ENCODE peak calls at places on chromosomes 1 and 21, in ten cellular contexts. One of them, this sample, is unnamed.

GRCh38 chr21:45846373-45847160 is 135.0 kb upstream of the COL6A1 start:
- DNase-seq in IMR-90: peak
- DNase-seq in uterus: peak
- DNase-seq in ovary: no peak
- DNase-seq in adrenal gland: peak
- DNase-seq in A549: no peak
- DNase-seq in NB4: no peak
- DNase-seq in heart left ventricle: no peak
- DNase-seq in GM12892: no peak
- DNase-seq in GM12891: no peak
- DNase-seq in this sample: no peak

GRCh38 chr1:48572134-48572533 is 100.1 kb upstream of the SPATA6 start:
- DNase-seq in IMR-90: no peak
- DNase-seq in uterus: no peak
- DNase-seq in ovary: no peak
- DNase-seq in adrenal gland: no peak
- DNase-seq in A549: no peak
- DNase-seq in NB4: no peak
- DNase-seq in heart left ventricle: no peak
- DNase-seq in GM12892: no peak
- DNase-seq in GM12891: no peak
- DNase-seq in this sample: no peak

GRCh38 chr1:210342986-210343780 is 14.5 kb downstream of the HHAT start:
- DNase-seq in IMR-90: no peak
- DNase-seq in uterus: no peak
- DNase-seq in ovary: no peak
- DNase-seq in adrenal gland: no peak
- DNase-seq in A549: no peak
- DNase-seq in NB4: peak
- DNase-seq in heart left ventricle: no peak
- DNase-seq in GM12892: no peak
- DNase-seq in GM12891: no peak
- DNase-seq in this sample: peak

GRCh38 chr1:93442276-93442675 is 5.6 kb upstream of the FNBP1L start:
- DNase-seq in IMR-90: no peak
- DNase-seq in uterus: no peak
- DNase-seq in ovary: no peak
- DNase-seq in adrenal gland: no peak
- DNase-seq in A549: no peak
- DNase-seq in NB4: no peak
- DNase-seq in heart left ventricle: no peak
- DNase-seq in GM12892: no peak
- DNase-seq in GM12891: no peak
- DNase-seq in this sample: no peak

GRCh38 chr1:7432102-7432895 is 338.8 kb upstream of the VAMP3 start:
- DNase-seq in IMR-90: no peak
- DNase-seq in uterus: no peak
- DNase-seq in ovary: no peak
- DNase-seq in adrenal gland: peak
- DNase-seq in A549: no peak
- DNase-seq in NB4: no peak
- DNase-seq in heart left ventricle: no peak
- DNase-seq in GM12892: no peak
- DNase-seq in GM12891: no peak
- DNase-seq in this sample: no peak

GRCh38 chr1:31786366-31787060 is 22.4 kb upstream of the ADGRB2 start:
- DNase-seq in IMR-90: no peak
- DNase-seq in uterus: no peak
- DNase-seq in ovary: peak
- DNase-seq in adrenal gland: peak
- DNase-seq in A549: no peak
- DNase-seq in NB4: no peak
- DNase-seq in heart left ventricle: no peak
- DNase-seq in GM12892: no peak
- DNase-seq in GM12891: no peak
- DNase-seq in this sample: no peak

GRCh38 chr1:205775717-205776056 is 405 bp upstream of the RAB29 start:
- DNase-seq in IMR-90: peak
- DNase-seq in uterus: no peak
- DNase-seq in ovary: no peak
- DNase-seq in adrenal gland: no peak
- DNase-seq in A549: no peak
- DNase-seq in NB4: peak
- DNase-seq in heart left ventricle: no peak
- DNase-seq in GM12892: no peak
- DNase-seq in GM12891: no peak
- DNase-seq in this sample: no peak

GRCh38 chr1:205547932-205548827 is 43.7 kb downstream of the CDK18 start:
- DNase-seq in IMR-90: no peak
- DNase-seq in uterus: no peak
- DNase-seq in ovary: no peak
- DNase-seq in adrenal gland: no peak
- DNase-seq in A549: no peak
- DNase-seq in NB4: no peak
- DNase-seq in heart left ventricle: no peak
- DNase-seq in GM12892: no peak
- DNase-seq in GM12891: no peak
- DNase-seq in this sample: no peak

GRCh38 chr1:37734629-37735591 is 30.0 kb downstream of the EPHA10 start:
- DNase-seq in IMR-90: no peak
- DNase-seq in uterus: no peak
- DNase-seq in ovary: no peak
- DNase-seq in adrenal gland: no peak
- DNase-seq in A549: no peak
- DNase-seq in NB4: no peak
- DNase-seq in heart left ventricle: no peak
- DNase-seq in GM12892: no peak
- DNase-seq in GM12891: no peak
- DNase-seq in this sample: no peak

GRCh38 chr1:193062698-193063463 is 3.5 kb downstream of the RO60 start:
- DNase-seq in IMR-90: no peak
- DNase-seq in uterus: no peak
- DNase-seq in ovary: no peak
- DNase-seq in adrenal gland: no peak
- DNase-seq in A549: no peak
- DNase-seq in NB4: no peak
- DNase-seq in heart left ventricle: no peak
- DNase-seq in GM12892: no peak
- DNase-seq in GM12891: no peak
- DNase-seq in this sample: no peak

GRCh38 chr1:3498986-3499385 is 44.5 kb downstream of the ARHGEF16 start:
- DNase-seq in IMR-90: no peak
- DNase-seq in uterus: no peak
- DNase-seq in ovary: no peak
- DNase-seq in adrenal gland: no peak
- DNase-seq in A549: no peak
- DNase-seq in NB4: no peak
- DNase-seq in heart left ventricle: no peak
- DNase-seq in GM12892: no peak
- DNase-seq in GM12891: no peak
- DNase-seq in this sample: no peak

GRCh38 chr1:87867631-87868030 is 539.0 kb downstream of the LMO4 start:
- DNase-seq in IMR-90: peak
- DNase-seq in uterus: no peak
- DNase-seq in ovary: no peak
- DNase-seq in adrenal gland: no peak
- DNase-seq in A549: no peak
- DNase-seq in NB4: no peak
- DNase-seq in heart left ventricle: no peak
- DNase-seq in GM12892: no peak
- DNase-seq in GM12891: no peak
- DNase-seq in this sample: no peak

DNA sequence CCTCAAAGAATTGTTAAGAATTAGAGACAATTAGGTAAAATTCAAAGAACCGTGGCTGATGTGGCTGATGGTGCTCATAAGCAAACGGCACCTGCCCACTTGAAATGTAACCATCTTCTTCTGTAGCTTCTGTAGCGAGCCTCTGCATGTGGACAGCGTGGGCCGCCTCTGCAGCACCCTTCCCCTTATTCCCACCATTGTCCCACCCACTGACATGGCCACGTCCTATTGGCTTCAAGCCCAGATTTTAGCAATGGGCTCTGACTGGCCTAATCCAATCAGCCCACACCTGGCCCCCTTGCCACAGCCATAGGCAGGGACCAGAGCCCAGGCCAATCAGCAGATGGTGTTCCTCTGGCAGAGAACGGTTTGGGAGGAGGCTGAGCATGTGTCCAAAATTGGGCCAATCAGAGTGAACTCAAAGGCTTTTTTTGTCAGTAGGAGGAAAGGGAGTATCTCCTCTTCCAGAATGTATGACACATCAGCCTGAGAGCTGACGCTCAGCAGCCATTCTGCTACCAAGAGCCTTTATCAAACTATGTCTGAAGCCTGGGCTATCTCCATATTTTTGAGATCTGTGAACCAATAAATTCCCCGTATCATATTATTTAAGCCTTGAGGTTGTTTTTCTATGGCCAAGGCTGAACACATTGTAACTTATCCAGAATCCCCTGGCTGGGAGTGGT is 518.5 kb downstream of the SMYD3 start:
- DNase-seq in IMR-90: no peak
- DNase-seq in uterus: no peak
- DNase-seq in ovary: no peak
- DNase-seq in adrenal gland: no peak
- DNase-seq in A549: no peak
- DNase-seq in NB4: no peak
- DNase-seq in heart left ventricle: no peak
- DNase-seq in GM12892: no peak
- DNase-seq in GM12891: no peak
- DNase-seq in this sample: no peak
- TF ChIP-seq POLR2A in IMR-90: no peak
- TF ChIP-seq POLR2A in uterus: no peak
- TF ChIP-seq POLR2A in ovary: no peak
- TF ChIP-seq POLR2A in adrenal gland: no peak
- TF ChIP-seq POLR2A in A549: no peak
- TF ChIP-seq POLR2A in NB4: no peak
- TF ChIP-seq POLR2A in heart left ventricle: no peak
- TF ChIP-seq POLR2A in GM12892: no peak
- TF ChIP-seq POLR2A in GM12891: no peak
- TF ChIP-seq POLR2A in this sample: no peak

DNA sequence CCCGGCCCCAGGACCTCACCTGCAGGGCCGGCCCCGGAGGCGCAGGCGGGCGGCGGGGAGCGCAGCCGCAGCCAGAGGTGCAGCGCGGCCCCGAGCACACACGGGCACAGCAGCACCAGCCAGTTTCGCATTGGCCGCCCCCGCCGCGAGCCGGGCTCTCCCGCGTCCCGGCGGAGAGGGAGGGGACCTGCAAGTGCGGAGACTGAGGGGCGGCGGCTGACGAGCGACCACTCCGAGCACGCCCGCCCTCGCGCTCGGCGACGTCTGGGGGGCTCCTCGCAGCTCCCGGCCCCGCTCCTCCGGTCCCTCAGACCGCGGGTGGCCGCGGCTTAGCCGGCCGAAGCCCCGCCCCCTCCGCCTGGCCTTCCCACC is at the start of gene B3GALNT2:
- DNase-seq in IMR-90: no peak
- DNase-seq in uterus: no peak
- DNase-seq in ovary: no peak
- DNase-seq in adrenal gland: no peak
- DNase-seq in A549: peak
- DNase-seq in NB4: no peak
- DNase-seq in heart left ventricle: no peak
- DNase-seq in GM12892: no peak
- DNase-seq in GM12891: no peak
- DNase-seq in this sample: no peak
- TF ChIP-seq POLR2A in IMR-90: no peak
- TF ChIP-seq POLR2A in uterus: peak
- TF ChIP-seq POLR2A in ovary: peak
- TF ChIP-seq POLR2A in adrenal gland: peak
- TF ChIP-seq POLR2A in A549: peak
- TF ChIP-seq POLR2A in NB4: peak
- TF ChIP-seq POLR2A in heart left ventricle: peak
- TF ChIP-seq POLR2A in GM12892: no peak
- TF ChIP-seq POLR2A in GM12891: no peak
- TF ChIP-seq POLR2A in this sample: peak

DNA sequence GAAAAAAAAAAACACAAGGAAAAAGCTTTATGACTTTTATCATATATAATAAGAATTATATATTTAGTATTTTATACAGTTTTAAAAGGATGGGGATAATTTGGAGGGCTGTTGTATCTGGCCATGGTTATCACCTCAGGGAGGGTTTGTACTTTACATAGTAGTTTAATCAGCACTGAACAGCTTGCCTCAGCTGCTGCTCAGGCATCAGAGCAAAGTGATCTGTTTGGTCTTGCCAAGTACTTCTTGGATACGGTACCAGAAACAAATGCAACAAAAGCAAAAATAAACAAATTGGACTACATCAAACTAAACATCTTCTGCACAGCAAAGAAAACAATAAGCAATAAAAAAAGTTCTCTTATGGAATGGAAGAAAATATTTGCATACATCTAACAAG is 2.6 kb upstream of the SPTA1 start:
- DNase-seq in IMR-90: no peak
- DNase-seq in uterus: no peak
- DNase-seq in ovary: no peak
- DNase-seq in adrenal gland: no peak
- DNase-seq in A549: no peak
- DNase-seq in NB4: no peak
- DNase-seq in heart left ventricle: no peak
- DNase-seq in GM12892: no peak
- DNase-seq in GM12891: no peak
- DNase-seq in this sample: no peak
- TF ChIP-seq POLR2A in IMR-90: no peak
- TF ChIP-seq POLR2A in uterus: no peak
- TF ChIP-seq POLR2A in ovary: no peak
- TF ChIP-seq POLR2A in adrenal gland: no peak
- TF ChIP-seq POLR2A in A549: no peak
- TF ChIP-seq POLR2A in NB4: no peak
- TF ChIP-seq POLR2A in heart left ventricle: no peak
- TF ChIP-seq POLR2A in GM12892: no peak
- TF ChIP-seq POLR2A in GM12891: no peak
- TF ChIP-seq POLR2A in this sample: no peak

DNA sequence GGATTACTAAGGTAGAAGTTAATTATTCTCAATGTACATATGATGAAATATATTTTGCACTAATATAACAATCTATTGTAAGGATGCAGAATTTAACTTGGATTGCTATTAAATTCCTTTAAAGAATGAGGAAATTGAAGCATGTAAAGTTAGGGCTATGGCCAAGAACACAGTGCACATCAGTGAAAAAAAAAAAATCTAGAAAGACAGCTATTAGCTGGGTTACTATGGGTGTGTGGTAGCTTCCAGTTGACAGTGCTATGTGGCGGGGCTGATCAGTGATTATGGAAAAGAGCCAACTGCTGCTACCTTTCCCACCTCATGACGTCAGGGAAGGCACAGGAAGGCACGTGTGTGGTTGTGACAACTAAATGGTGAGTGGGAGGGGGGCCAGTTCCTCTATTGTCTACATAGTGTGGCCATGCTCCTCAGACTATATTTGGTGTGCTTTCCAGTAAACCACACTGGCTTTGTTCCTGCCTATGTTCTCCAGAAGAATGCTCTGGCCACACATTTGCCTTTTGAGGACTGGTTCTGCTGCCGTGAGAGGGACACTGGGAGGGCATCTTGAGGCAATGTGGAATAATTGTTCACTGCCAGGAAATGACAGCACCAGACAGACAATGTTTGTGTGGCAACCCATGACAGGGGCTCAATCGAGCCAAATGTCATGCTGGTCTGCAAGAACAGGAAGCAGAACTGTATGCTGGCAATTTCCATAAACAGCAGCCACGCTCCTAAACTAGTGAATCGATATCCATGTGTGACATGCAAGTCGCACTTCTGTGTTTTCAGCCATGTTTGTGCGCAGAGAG is 2.9 kb upstream of the SDE2 start:
- DNase-seq in IMR-90: no peak
- DNase-seq in uterus: peak
- DNase-seq in ovary: peak
- DNase-seq in adrenal gland: peak
- DNase-seq in A549: no peak
- DNase-seq in NB4: peak
- DNase-seq in heart left ventricle: peak
- DNase-seq in GM12892: no peak
- DNase-seq in GM12891: no peak
- DNase-seq in this sample: no peak
- TF ChIP-seq POLR2A in IMR-90: no peak
- TF ChIP-seq POLR2A in uterus: no peak
- TF ChIP-seq POLR2A in ovary: no peak
- TF ChIP-seq POLR2A in adrenal gland: peak
- TF ChIP-seq POLR2A in A549: no peak
- TF ChIP-seq POLR2A in NB4: peak
- TF ChIP-seq POLR2A in heart left ventricle: no peak
- TF ChIP-seq POLR2A in GM12892: peak
- TF ChIP-seq POLR2A in GM12891: no peak
- TF ChIP-seq POLR2A in this sample: no peak

This sample was measured in H54.